ENCODE peak calls at places on chromosomes 1 and 21, in ten cellular contexts. J is EH; G is stimulated activated CD4-positive, alpha-beta T cell treated with anti-CD3 and anti-CD28 coated beads, Interleukin-1b, Interleukin-23, amount 100 ng/mL, for 48 hours; H is GF-D8; Q is stromal cell of bone marrow; X is colonic mucosa; N is RCC 7860; Y is NCI-H1436; A is mucosa of descending colon; M is KBM-7. P is an unnamed sample.

GRCh38 chr1:104072915-104073371 is 323.2 kb downstream of the AMY1C start:
- DNase-seq in J (no peak), G (no peak), H (no peak), Q (no peak), X (peak), N (no peak), Y (no peak), A (peak), M (no peak), P (no peak)

GRCh38 chr21:38806153-38806941 is 618 bp downstream of the ETS2 start:
- DNase-seq in J (no peak), G (peak), H (no peak), Q (no peak), X (peak), N (no peak), Y (no peak), A (no peak), M (no peak), P (no peak)

GRCh38 chr1:53141487-53142055 is 867 bp downstream of the SLC1A7 start:
- DNase-seq in J (no peak), G (no peak), H (no peak), Q (no peak), X (no peak), N (no peak), Y (no peak), A (no peak), M (no peak), P (no peak)

GRCh38 chr1:41431490-41432350 is 52.8 kb downstream of the EDN2 start:
- DNase-seq in J (no peak), G (no peak), H (no peak), Q (no peak), X (no peak), N (no peak), Y (no peak), A (no peak), M (no peak), P (no peak)

GRCh38 chr1:11749203-11749689 is 12.7 kb upstream of the C1orf167 start:
- DNase-seq in J (peak), G (peak), H (peak), Q (no peak), X (peak), N (peak), Y (no peak), A (peak), M (peak), P (no peak)

GRCh38 chr1:118186026-118186425 is 998 bp upstream of the SPAG17 start:
- DNase-seq in J (no peak), G (no peak), H (no peak), Q (no peak), X (no peak), N (no peak), Y (no peak), A (no peak), M (no peak), P (no peak)

GRCh38 chr1:159207774-159208459 is 3.2 kb downstream of the ACKR1 start:
- DNase-seq in J (no peak), G (no peak), H (no peak), Q (no peak), X (no peak), N (no peak), Y (no peak), A (no peak), M (no peak), P (no peak)

GRCh38 chr1:2027961-2028583 is 8.9 kb downstream of the GABRD start:
- DNase-seq in J (no peak), G (no peak), H (no peak), Q (no peak), X (no peak), N (no peak), Y (no peak), A (peak), M (no peak), P (no peak)

GRCh38 chr1:107394301-107394700 is 253.5 kb downstream of the NTNG1 start:
- DNase-seq in J (no peak), G (no peak), H (no peak), Q (no peak), X (no peak), N (no peak), Y (no peak), A (no peak), M (no peak), P (no peak)

GRCh38 chr1:47624531-47624930 is 186.7 kb downstream of the FOXD2 start:
- DNase-seq in J (peak), G (no peak), H (no peak), Q (no peak), X (peak), N (no peak), Y (peak), A (no peak), M (peak), P (no peak)

GRCh38 chr1:15749399-15750291 is 7.3 kb downstream of the TMEM82 start:
- DNase-seq in J (peak), G (no peak), H (no peak), Q (no peak), X (no peak), N (no peak), Y (no peak), A (no peak), M (no peak), P (no peak)

GRCh38 chr1:111818081-111818480 is 62.4 kb downstream of the DDX20 start:
- DNase-seq in J (no peak), G (no peak), H (no peak), Q (no peak), X (no peak), N (no peak), Y (no peak), A (no peak), M (no peak), P (peak)

GRCh38 chr1:53375440-53375839 is 47.6 kb upstream of the LRP8 start:
- DNase-seq in J (no peak), G (no peak), H (no peak), Q (no peak), X (peak), N (no peak), Y (no peak), A (no peak), M (no peak), P (no peak)

GRCh38 chr1:88610687-88611086 is 73.4 kb upstream of the PKN2 start:
- DNase-seq in J (no peak), G (no peak), H (no peak), Q (no peak), X (no peak), N (no peak), Y (no peak), A (peak), M (no peak), P (no peak)

GRCh38 chr1:21783679-21784603 is 992 bp upstream of the USP48 start:
- DNase-seq in J (peak), G (no peak), H (peak), Q (peak), X (peak), N (peak), Y (no peak), A (no peak), M (peak), P (peak)

GRCh38 chr1:109432336-109432735 is 6.1 kb upstream of the PSMA5 start:
- DNase-seq in J (peak), G (no peak), H (no peak), Q (no peak), X (no peak), N (no peak), Y (no peak), A (no peak), M (no peak), P (peak)

GRCh38 chr21:45538381-45539045 is 3.7 kb downstream of the SLC19A1 start:
- DNase-seq in J (no peak), G (no peak), H (no peak), Q (no peak), X (no peak), N (no peak), Y (no peak), A (no peak), M (no peak), P (no peak)

GRCh38 chr1:230610589-230610988 is 31.7 kb upstream of the COG2 start:
- DNase-seq in J (no peak), G (no peak), H (no peak), Q (no peak), X (no peak), N (no peak), Y (no peak), A (no peak), M (no peak), P (no peak)

GRCh38 chr1:241998412-241998921 is 431 bp downstream of the MAP1LC3C start:
- DNase-seq in J (peak), G (peak), H (no peak), Q (peak), X (peak), N (peak), Y (no peak), A (peak), M (peak), P (no peak)

GRCh38 chr1:41823453-41823852 is 95.3 kb downstream of the HIVEP3 start:
- DNase-seq in J (peak), G (no peak), H (no peak), Q (no peak), X (no peak), N (no peak), Y (no peak), A (no peak), M (no peak), P (no peak)

GRCh38 chr1:68221001-68221970 is 11.0 kb downstream of the WLS start:
- DNase-seq in J (no peak), G (no peak), H (no peak), Q (no peak), X (no peak), N (no peak), Y (no peak), A (no peak), M (no peak), P (no peak)

GRCh38 chr1:20322825-20323612 is 32.3 kb downstream of the VWA5B1 start:
- DNase-seq in J (peak), G (peak), H (no peak), Q (no peak), X (no peak), N (no peak), Y (no peak), A (no peak), M (no peak), P (no peak)

GRCh38 chr1:210366767-210367166 is 38.1 kb downstream of the HHAT start:
- DNase-seq in J (peak), G (no peak), H (no peak), Q (no peak), X (no peak), N (no peak), Y (no peak), A (no peak), M (no peak), P (no peak)

GRCh38 chr1:43558346-43558841 is 27.7 kb downstream of the PTPRF start:
- DNase-seq in J (peak), G (no peak), H (no peak), Q (no peak), X (peak), N (no peak), Y (peak), A (peak), M (no peak), P (no peak)

GRCh38 chr1:155527672-155528071 is 34.9 kb downstream of the ASH1L start:
- DNase-seq in J (no peak), G (no peak), H (no peak), Q (no peak), X (no peak), N (no peak), Y (no peak), A (no peak), M (no peak), P (no peak)

GRCh38 chr21:32819702-32820101 is 48.1 kb upstream of the PAXBP1 start:
- DNase-seq in J (peak), G (no peak), H (no peak), Q (peak), X (no peak), N (no peak), Y (no peak), A (no peak), M (no peak), P (no peak)

GRCh38 chr1:12851779-12852178 is 3.3 kb upstream of the HNRNPCL1 start:
- DNase-seq in J (peak), G (no peak), H (no peak), Q (peak), X (no peak), N (peak), Y (no peak), A (no peak), M (no peak), P (no peak)

GRCh38 chr1:173628888-173629287 is 6.2 kb upstream of the TEX50 start:
- DNase-seq in J (no peak), G (no peak), H (no peak), Q (no peak), X (no peak), N (no peak), Y (no peak), A (no peak), M (no peak), P (no peak)

GRCh38 chr21:45651921-45652320 is 8.4 kb downstream of the PCBP3 start:
- DNase-seq in J (no peak), G (no peak), H (no peak), Q (no peak), X (no peak), N (no peak), Y (no peak), A (no peak), M (no peak), P (no peak)

GRCh38 chr1:168728452-168729404 is at the start of gene DPT:
- DNase-seq in J (peak), G (no peak), H (no peak), Q (peak), X (no peak), N (no peak), Y (no peak), A (no peak), M (no peak), P (no peak)

GRCh38 chr1:95084317-95085176 is 11.8 kb upstream of the ALG14 start:
- DNase-seq in J (peak), G (no peak), H (no peak), Q (no peak), X (peak), N (peak), Y (peak), A (no peak), M (peak), P (peak)

GRCh38 chr1:174874337-174875053 is 125.3 kb upstream of the CACYBP start:
- DNase-seq in J (no peak), G (no peak), H (no peak), Q (no peak), X (peak), N (no peak), Y (no peak), A (no peak), M (no peak), P (no peak)

GRCh38 chr1:204358605-204359004 is 1.1 kb downstream of the PLEKHA6 start:
- DNase-seq in J (no peak), G (no peak), H (no peak), Q (no peak), X (no peak), N (no peak), Y (no peak), A (no peak), M (no peak), P (peak)

GRCh38 chr1:234884006-234884405 is 244.6 kb downstream of the TOMM20 start:
- DNase-seq in J (no peak), G (no peak), H (no peak), Q (no peak), X (no peak), N (no peak), Y (no peak), A (no peak), M (no peak), P (no peak)

GRCh38 chr1:118090130-118090529 is 94.9 kb downstream of the SPAG17 start:
- DNase-seq in J (no peak), G (no peak), H (no peak), Q (no peak), X (no peak), N (no peak), Y (no peak), A (no peak), M (no peak), P (no peak)

GRCh38 chr21:44511219-44511937 is 28.6 kb downstream of the KRTAP10-1 start:
- DNase-seq in J (no peak), G (no peak), H (no peak), Q (no peak), X (no peak), N (no peak), Y (no peak), A (no peak), M (no peak), P (no peak)

GRCh38 chr1:173532237-173532636 is 55.1 kb downstream of the PRDX6 start:
- DNase-seq in J (peak), G (no peak), H (no peak), Q (peak), X (no peak), N (no peak), Y (no peak), A (no peak), M (no peak), P (no peak)

GRCh38 chr1:96367791-96368190 is 353.8 kb upstream of the PTBP2 start:
- DNase-seq in J (no peak), G (no peak), H (no peak), Q (no peak), X (no peak), N (no peak), Y (no peak), A (no peak), M (no peak), P (no peak)

P was measured in NCI-H446 treated with DMSO at 0.1 percent for 48 hours.